ENCODE peak calls at places on chromosome 22, in five cellular contexts. I, A, V, X and K are unnamed samples.

GRCh38 chr22:29030618-29031235 is 30.9 kb downstream of the C22orf31 start:
- DNase-seq in I (peak; percentile 59), A (no peak), V (peak; percentile 14), X (peak; percentile 93), K (peak; percentile 71)

GRCh38 chr22:44919691-44920090 is 90.1 kb downstream of the PHF21B start:
- DNase-seq in I (no peak), A (no peak), V (no peak), X (no peak), K (no peak)

GRCh38 chr22:22884010-22884887 is 3.4 kb upstream of the IGLL5 start:
- DNase-seq in I (peak; percentile 44), A (peak; percentile 77), V (no peak), X (peak; percentile 50), K (peak; percentile 83)

GRCh38 chr22:25488244-25489020 is 76.0 kb upstream of the GRK3 start:
- DNase-seq in I (no peak), A (no peak), V (peak; percentile 60), X (peak; percentile 85), K (no peak)

GRCh38 chr22:49775191-49776052 is 52.3 kb downstream of the BRD1 start:
- DNase-seq in I (no peak), A (no peak), V (no peak), X (no peak), K (no peak)

GRCh38 chr22:28015676-28016601 is 96.9 kb upstream of the PITPNB start:
- DNase-seq in I (peak; percentile 98), A (no peak), V (no peak), X (no peak), K (no peak)

GRCh38 chr22:47435204-47435487 is 672.7 kb downstream of the TBC1D22A start:
- DNase-seq in I (no peak), A (no peak), V (no peak), X (no peak), K (no peak)

GRCh38 chr22:25139062-25139461 is 60.6 kb upstream of the CRYBB3 start:
- DNase-seq in I (no peak), A (no peak), V (no peak), X (peak; percentile 13), K (no peak)

GRCh38 chr22:40728731-40729189 is 49.5 kb downstream of the MCHR1 start:
- DNase-seq in I (peak; percentile 93), A (peak; percentile 79), V (no peak), X (peak; percentile 96), K (no peak)

GRCh38 chr22:19701420-19702145 is 12.7 kb upstream of the SEPTIN5 start:
- DNase-seq in I (no peak), A (no peak), V (no peak), X (no peak), K (no peak)

GRCh38 chr22:25282671-25283561 is 63.5 kb downstream of the CRYBB2 start:
- DNase-seq in I (no peak), A (no peak), V (no peak), X (no peak), K (peak; percentile 30)

GRCh38 chr22:42369250-42370041 is 62.8 kb downstream of the NFAM1 start:
- DNase-seq in I (peak; percentile 96), A (peak; percentile 81), V (peak; percentile 35), X (peak; percentile 83), K (peak; percentile 92)

GRCh38 chr22:24190566-24191208 is 9.4 kb downstream of the SUSD2 start:
- DNase-seq in I (no peak), A (no peak), V (no peak), X (no peak), K (no peak)

GRCh38 chr22:32847067-32847491 is 45.6 kb downstream of the TIMP3 start:
- DNase-seq in I (no peak), A (no peak), V (no peak), X (no peak), K (no peak)

GRCh38 chr22:22666307-22667091 is 22.1 kb downstream of the GGTLC2 start:
- DNase-seq in I (peak; percentile 50), A (peak; percentile 7), V (no peak), X (peak; percentile 29), K (peak; percentile 71)

GRCh38 chr22:37259540-37260029 is 15.5 kb upstream of the RAC2 start:
- DNase-seq in I (no peak), A (no peak), V (no peak), X (peak; percentile 56), K (peak; percentile 62)

GRCh38 chr22:30610299-30610698 is 3.3 kb downstream of the TCN2 start:
- DNase-seq in I (no peak), A (no peak), V (no peak), X (no peak), K (no peak)

GRCh38 chr22:48236261-48236660 is 1473.8 kb downstream of the TBC1D22A start:
- DNase-seq in I (no peak), A (no peak), V (no peak), X (no peak), K (no peak)

GRCh38 chr22:36862251-36863242 is 1.7 kb downstream of the NCF4 start:
- DNase-seq in I (no peak), A (no peak), V (no peak), X (no peak), K (no peak)

GRCh38 chr22:31852691-31853370 is 91.5 kb upstream of the YWHAH start:
- DNase-seq in I (no peak), A (no peak), V (no peak), X (no peak), K (no peak)

GRCh38 chr22:19065929-19066328 is 56.3 kb downstream of the DGCR2 start:
- DNase-seq in I (no peak), A (no peak), V (no peak), X (no peak), K (no peak)

GRCh38 chr22:19129871-19130270 is 1.2 kb upstream of the TSSK2 start:
- DNase-seq in I (no peak), A (no peak), V (no peak), X (no peak), K (no peak)

GRCh38 chr22:38802671-38803121 is 8.8 kb upstream of the DNAL4 start:
- DNase-seq in I (no peak), A (no peak), V (peak; percentile 92), X (peak; percentile 90), K (no peak)

GRCh38 chr22:29695129-29695926 is 24.5 kb upstream of the CABP7 start:
- DNase-seq in I (no peak), A (no peak), V (no peak), X (no peak), K (no peak)

GRCh38 chr22:23591203-23591791 is 11.2 kb upstream of the IGLL1 start:
- DNase-seq in I (peak; percentile 82), A (peak; percentile 29), V (peak; percentile 7), X (peak; percentile 60), K (peak; percentile 86)

GRCh38 chr22:40273319-40273718 is 73.0 kb upstream of the ADSL start:
- DNase-seq in I (no peak), A (no peak), V (no peak), X (no peak), K (no peak)

GRCh38 chr22:47190276-47190956 is 428.0 kb downstream of the TBC1D22A start:
- DNase-seq in I (no peak), A (no peak), V (no peak), X (no peak), K (no peak)

GRCh38 chr22:36409911-36410756 is 22.4 kb upstream of the MYH9 start:
- DNase-seq in I (no peak), A (peak; percentile 58), V (no peak), X (peak; percentile 79), K (peak; percentile 99)

GRCh38 chr22:45966320-45966891 is 10.6 kb downstream of the WNT7B start:
- DNase-seq in I (no peak), A (no peak), V (no peak), X (no peak), K (no peak)